ENCODE peak calls at places on chromosomes 3 and 15, in nine cellular contexts. One of them, this sample, is unnamed.

GRCh38 chr3:141979050-141979671 is 102.7 kb downstream of the ATP1B3 start:
- DNase-seq in bronchial epithelial cell: peak; percentile 91
- DNase-seq in heart left ventricle: no peak
- DNase-seq in ascending aorta: no peak
- DNase-seq in neural progenitor cell: no peak
- DNase-seq in kidney epithelial cell: no peak
- DNase-seq in Peyer's patch: no peak
- DNase-seq in right lobe of liver: no peak
- DNase-seq in uterus: no peak
- DNase-seq in this sample: no peak

GRCh38 chr3:114624676-114625181 is 330.9 kb downstream of the TIGIT start:
- DNase-seq in ascending aorta: peak; percentile 97
- DNase-seq in neural progenitor cell: no peak
- DNase-seq in uterus: peak; percentile 96
- DNase-seq in bronchial epithelial cell: peak; percentile 84
- DNase-seq in Peyer's patch: peak; percentile 38
- DNase-seq in kidney epithelial cell: peak; percentile 98
- DNase-seq in right lobe of liver: peak; percentile 95
- DNase-seq in heart left ventricle: peak; percentile 93
- DNase-seq in this sample: peak; percentile 91

GRCh38 chr3:81277853-81278252 is 483.6 kb downstream of the GBE1 start:
- DNase-seq in Peyer's patch: no peak
- DNase-seq in kidney epithelial cell: no peak
- DNase-seq in right lobe of liver: no peak
- DNase-seq in ascending aorta: no peak
- DNase-seq in neural progenitor cell: no peak
- DNase-seq in uterus: no peak
- DNase-seq in heart left ventricle: no peak
- DNase-seq in bronchial epithelial cell: peak; percentile 4
- DNase-seq in this sample: no peak

GRCh38 chr3:129673897-129674797 is 67.7 kb upstream of the PLXND1 start:
- DNase-seq in uterus: no peak
- DNase-seq in kidney epithelial cell: no peak
- DNase-seq in Peyer's patch: no peak
- DNase-seq in heart left ventricle: no peak
- DNase-seq in right lobe of liver: no peak
- DNase-seq in neural progenitor cell: no peak
- DNase-seq in bronchial epithelial cell: peak; percentile 58
- DNase-seq in ascending aorta: no peak
- DNase-seq in this sample: no peak

GRCh38 chr3:152320201-152320617 is 51.5 kb downstream of the MBNL1 start:
- DNase-seq in ascending aorta: no peak
- DNase-seq in heart left ventricle: no peak
- DNase-seq in bronchial epithelial cell: no peak
- DNase-seq in Peyer's patch: no peak
- DNase-seq in kidney epithelial cell: no peak
- DNase-seq in uterus: no peak
- DNase-seq in right lobe of liver: no peak
- DNase-seq in neural progenitor cell: no peak
- DNase-seq in this sample: no peak

GRCh38 chr15:69469467-69470191 is 17.0 kb downstream of the RPLP1 start:
- DNase-seq in right lobe of liver: peak; percentile 33
- DNase-seq in neural progenitor cell: no peak
- DNase-seq in ascending aorta: peak; percentile 49
- DNase-seq in uterus: no peak
- DNase-seq in Peyer's patch: no peak
- DNase-seq in heart left ventricle: no peak
- DNase-seq in kidney epithelial cell: no peak
- DNase-seq in bronchial epithelial cell: peak; percentile 74
- DNase-seq in this sample: peak; percentile 51

GRCh38 chr3:148809835-148810234 is 17.8 kb upstream of the CPB1 start:
- DNase-seq in heart left ventricle: no peak
- DNase-seq in ascending aorta: no peak
- DNase-seq in bronchial epithelial cell: no peak
- DNase-seq in Peyer's patch: no peak
- DNase-seq in uterus: no peak
- DNase-seq in neural progenitor cell: no peak
- DNase-seq in kidney epithelial cell: no peak
- DNase-seq in right lobe of liver: no peak
- DNase-seq in this sample: no peak

GRCh38 chr3:53114412-53115074 is 15.7 kb downstream of the RFT1 start:
- DNase-seq in right lobe of liver: no peak
- DNase-seq in kidney epithelial cell: no peak
- DNase-seq in uterus: no peak
- DNase-seq in heart left ventricle: no peak
- DNase-seq in bronchial epithelial cell: peak; percentile 85
- DNase-seq in Peyer's patch: no peak
- DNase-seq in neural progenitor cell: no peak
- DNase-seq in ascending aorta: no peak
- DNase-seq in this sample: peak; percentile 42

GRCh38 chr3:44914936-44915335 is 40.5 kb downstream of the TGM4 start:
- DNase-seq in heart left ventricle: no peak
- DNase-seq in uterus: no peak
- DNase-seq in neural progenitor cell: peak; percentile 50
- DNase-seq in kidney epithelial cell: no peak
- DNase-seq in bronchial epithelial cell: no peak
- DNase-seq in ascending aorta: no peak
- DNase-seq in Peyer's patch: no peak
- DNase-seq in right lobe of liver: no peak
- DNase-seq in this sample: peak; percentile 30

GRCh38 chr15:42270996-42271395 is 2.0 kb upstream of the GANC start:
- DNase-seq in uterus: no peak
- DNase-seq in neural progenitor cell: no peak
- DNase-seq in heart left ventricle: no peak
- DNase-seq in right lobe of liver: no peak
- DNase-seq in ascending aorta: no peak
- DNase-seq in Peyer's patch: no peak
- DNase-seq in bronchial epithelial cell: no peak
- DNase-seq in kidney epithelial cell: no peak
- DNase-seq in this sample: no peak

GRCh38 chr3:135034291-135034768 is 239.3 kb downstream of the EPHB1 start:
- DNase-seq in ascending aorta: peak; percentile 50
- DNase-seq in neural progenitor cell: peak; percentile 20
- DNase-seq in kidney epithelial cell: peak; percentile 19
- DNase-seq in heart left ventricle: no peak
- DNase-seq in right lobe of liver: no peak
- DNase-seq in uterus: no peak
- DNase-seq in Peyer's patch: no peak
- DNase-seq in bronchial epithelial cell: no peak
- DNase-seq in this sample: no peak

DNA sequence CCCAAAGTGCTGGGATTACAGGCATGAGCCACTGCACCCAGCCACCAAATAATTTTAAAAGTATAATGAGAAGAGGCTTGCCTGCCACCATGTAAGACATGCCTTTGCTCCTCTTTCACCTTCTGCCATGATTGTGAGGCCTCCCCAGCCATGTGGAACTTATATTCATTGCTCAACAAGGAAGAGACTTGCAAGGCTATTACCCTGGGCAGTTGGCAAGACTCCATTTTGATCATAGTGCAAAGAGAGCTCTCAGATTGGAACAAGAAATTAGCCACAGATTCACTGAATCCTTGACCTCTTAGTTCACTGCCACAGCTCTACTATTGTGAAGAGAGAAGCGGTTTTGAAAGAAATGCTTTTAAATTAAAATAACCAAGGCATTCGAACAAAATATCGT is 6.1 kb downstream of the SCAP start:
- DNase-seq in heart left ventricle: no peak
- DNase-seq in neural progenitor cell: no peak
- DNase-seq in bronchial epithelial cell: no peak
- DNase-seq in uterus: no peak
- DNase-seq in ascending aorta: no peak
- DNase-seq in right lobe of liver: peak; percentile 54
- DNase-seq in kidney epithelial cell: no peak
- DNase-seq in Peyer's patch: no peak
- DNase-seq in this sample: no peak
- H3K36me3 ChIP-seq in heart left ventricle: no peaks in the 10 kb centered on the region
- H3K36me3 ChIP-seq in neural progenitor cell: peaks cover 2% of the 10 kb centered on the region
- H3K36me3 ChIP-seq in bronchial epithelial cell: no peaks in the 10 kb centered on the region
- H3K36me3 ChIP-seq in uterus: no peaks in the 10 kb centered on the region
- H3K36me3 ChIP-seq in ascending aorta: no peaks in the 10 kb centered on the region
- H3K36me3 ChIP-seq in right lobe of liver: no peaks in the 10 kb centered on the region
- H3K36me3 ChIP-seq in kidney epithelial cell: no peaks in the 10 kb centered on the region
- H3K36me3 ChIP-seq in Peyer's patch: no peaks in the 10 kb centered on the region
- H3K36me3 ChIP-seq in this sample: no peaks in the 10 kb centered on the region

GRCh38 chr3:31648286-31648968 is 115.7 kb downstream of the STT3B start:
- DNase-seq in bronchial epithelial cell: no peak
- DNase-seq in neural progenitor cell: no peak
- DNase-seq in heart left ventricle: no peak
- DNase-seq in uterus: no peak
- DNase-seq in Peyer's patch: no peak
- DNase-seq in ascending aorta: no peak
- DNase-seq in right lobe of liver: no peak
- DNase-seq in kidney epithelial cell: no peak
- DNase-seq in this sample: no peak
- H3K36me3 ChIP-seq in bronchial epithelial cell: peaks cover 10% of the 10 kb centered on the region
- H3K36me3 ChIP-seq in neural progenitor cell: no peaks in the 10 kb centered on the region
- H3K36me3 ChIP-seq in heart left ventricle: peaks cover 11% of the 10 kb centered on the region
- H3K36me3 ChIP-seq in uterus: no peaks in the 10 kb centered on the region
- H3K36me3 ChIP-seq in Peyer's patch: no peaks in the 10 kb centered on the region
- H3K36me3 ChIP-seq in ascending aorta: peaks cover 12% of the 10 kb centered on the region
- H3K36me3 ChIP-seq in right lobe of liver: no peaks in the 10 kb centered on the region
- H3K36me3 ChIP-seq in kidney epithelial cell: no peaks in the 10 kb centered on the region
- H3K36me3 ChIP-seq in this sample: no peaks in the 10 kb centered on the region

DNA sequence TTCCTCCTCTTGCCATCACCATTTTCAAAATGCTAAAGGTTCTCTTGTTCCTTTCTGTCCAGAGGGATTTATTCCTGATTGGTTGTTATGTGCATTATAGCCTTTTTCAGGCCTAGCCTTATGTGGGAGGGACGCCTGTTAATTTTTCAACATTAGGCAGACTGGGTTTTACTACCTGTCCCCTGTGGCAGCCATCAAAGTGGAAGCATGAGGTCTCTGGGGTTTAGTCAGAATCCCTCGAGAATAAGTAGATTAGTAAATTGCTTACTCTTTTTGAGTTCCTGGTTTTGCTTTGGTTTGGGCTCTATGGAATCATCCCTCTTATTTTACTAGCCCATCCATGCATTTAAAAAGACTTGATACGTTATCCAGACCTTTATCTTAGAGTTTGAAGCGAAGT is 32.4 kb downstream of the PAK2 start:
- DNase-seq in neural progenitor cell: no peak
- DNase-seq in kidney epithelial cell: no peak
- DNase-seq in bronchial epithelial cell: no peak
- DNase-seq in right lobe of liver: no peak
- DNase-seq in heart left ventricle: no peak
- DNase-seq in uterus: no peak
- DNase-seq in Peyer's patch: no peak
- DNase-seq in ascending aorta: no peak
- DNase-seq in this sample: no peak
- H3K36me3 ChIP-seq in neural progenitor cell: no peaks in the 10 kb centered on the region
- H3K36me3 ChIP-seq in kidney epithelial cell: peaks cover 2% of the 10 kb centered on the region
- H3K36me3 ChIP-seq in bronchial epithelial cell: no peaks in the 10 kb centered on the region
- H3K36me3 ChIP-seq in right lobe of liver: no peaks in the 10 kb centered on the region
- H3K36me3 ChIP-seq in heart left ventricle: peaks cover 8% of the 10 kb centered on the region
- H3K36me3 ChIP-seq in uterus: no peaks in the 10 kb centered on the region
- H3K36me3 ChIP-seq in Peyer's patch: no peaks in the 10 kb centered on the region
- H3K36me3 ChIP-seq in ascending aorta: no peaks in the 10 kb centered on the region
- H3K36me3 ChIP-seq in this sample: no peaks in the 10 kb centered on the region

DNA sequence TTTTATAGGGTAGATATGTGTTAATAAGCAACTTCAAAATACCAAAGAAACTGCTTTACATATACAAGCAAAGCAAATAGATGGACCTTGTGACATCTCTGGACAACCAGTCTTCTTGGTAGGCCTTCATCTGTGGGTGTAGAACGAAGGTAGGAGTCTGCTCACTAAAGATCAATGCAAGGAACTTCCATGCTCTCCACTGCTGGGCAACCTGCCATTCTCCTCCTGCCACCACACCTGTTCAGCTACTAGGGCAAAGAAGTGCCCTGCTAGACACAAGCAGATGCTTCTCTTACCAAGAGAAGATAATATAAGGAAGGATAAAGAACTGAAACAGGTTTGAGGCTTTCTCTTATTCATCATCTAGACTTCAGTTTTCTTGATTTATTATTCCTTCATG is 12.6 kb downstream of the PPARG start:
- DNase-seq in bronchial epithelial cell: no peak
- DNase-seq in right lobe of liver: no peak
- DNase-seq in Peyer's patch: no peak
- DNase-seq in neural progenitor cell: no peak
- DNase-seq in heart left ventricle: no peak
- DNase-seq in kidney epithelial cell: no peak
- DNase-seq in ascending aorta: no peak
- DNase-seq in uterus: no peak
- DNase-seq in this sample: no peak
- H3K36me3 ChIP-seq in bronchial epithelial cell: no peaks in the 10 kb centered on the region
- H3K36me3 ChIP-seq in right lobe of liver: no peaks in the 10 kb centered on the region
- H3K36me3 ChIP-seq in Peyer's patch: no peaks in the 10 kb centered on the region
- H3K36me3 ChIP-seq in neural progenitor cell: no peaks in the 10 kb centered on the region
- H3K36me3 ChIP-seq in heart left ventricle: no peaks in the 10 kb centered on the region
- H3K36me3 ChIP-seq in kidney epithelial cell: no peaks in the 10 kb centered on the region
- H3K36me3 ChIP-seq in ascending aorta: no peaks in the 10 kb centered on the region
- H3K36me3 ChIP-seq in uterus: no peaks in the 10 kb centered on the region
- H3K36me3 ChIP-seq in this sample: peaks cover 72% of the 10 kb centered on the region

This sample was measured in PC-9.